ENCODE peak calls at places on chromosomes 4 and X, in eight cellular contexts. J is neuronal stem cell; Y is upper lobe of left lung; O is tibial artery; G is upper lobe of right lung; H is kidney; A is SK-N-SH; D is CD8-positive, alpha-beta T cell. W is an unnamed sample.

GRCh38 chrX:154021131-154021611 is 1.5 kb upstream of the IRAK1 start:
- DNase-seq in J (no peak), O (no peak), G (no peak), Y (no peak), A (no peak), D (no peak), H (no peak), W (no peak)

GRCh38 chr4:31020363-31020762 is 300.2 kb downstream of the PCDH7 start:
- DNase-seq in H (no peak), D (no peak), Y (no peak), J (no peak), A (no peak), G (no peak), O (no peak), W (no peak)

GRCh38 chr4:41177016-41177415 is 37.3 kb downstream of the APBB2 start:
- DNase-seq in Y (no peak), J (no peak), O (no peak), H (no peak), D (no peak), A (no peak), G (no peak), W (no peak)

GRCh38 chr4:71941001-71941400 is 90.8 kb upstream of the NPFFR2 start:
- DNase-seq in D (no peak), Y (no peak), H (no peak), A (peak; percentile 17), O (no peak), G (no peak), J (no peak), W (no peak)

GRCh38 chrX:115957862-115958490 is 212.6 kb upstream of the AGTR2 start:
- DNase-seq in A (peak; percentile 41), D (no peak), J (no peak), Y (no peak), G (no peak), H (no peak), O (no peak), W (no peak)

GRCh38 chr4:48178931-48179330 is 44.9 kb upstream of the TXK start:
- DNase-seq in A (no peak), O (no peak), H (no peak), G (no peak), Y (no peak), J (no peak), D (no peak), W (no peak)

GRCh38 chr4:119093042-119093827 is 42.4 kb upstream of the MYOZ2 start:
- DNase-seq in Y (no peak), H (no peak), G (no peak), D (no peak), A (no peak), O (no peak), J (no peak), W (no peak)

GRCh38 chrX:17654116-17654515 is 83.2 kb upstream of the SCML1 start:
- DNase-seq in D (peak; percentile 1), H (no peak), O (no peak), Y (no peak), G (no peak), J (no peak), A (no peak), W (no peak)

GRCh38 chr4:102388636-102389035 is 43.4 kb upstream of the SLC39A8 start:
- DNase-seq in H (no peak), A (no peak), D (no peak), Y (no peak), G (no peak), O (no peak), J (no peak), W (no peak)

GRCh38 chrX:104195489-104196084 is 29.3 kb downstream of the FAM199X start:
- DNase-seq in D (no peak), G (no peak), H (no peak), O (no peak), Y (no peak), A (peak; percentile 33), J (peak; percentile 5), W (no peak)

GRCh38 chrX:100745806-100746537 is 14.1 kb upstream of the SYTL4 start:
- DNase-seq in D (no peak), H (no peak), J (no peak), A (no peak), Y (no peak), O (no peak), G (no peak), W (no peak)

GRCh38 chr4:104989363-104989762 is 157.3 kb upstream of the TET2 start:
- DNase-seq in O (no peak), G (no peak), J (no peak), Y (no peak), A (no peak), H (no peak), D (no peak), W (no peak)

GRCh38 chr4:71697031-71697430 is 86.8 kb downstream of the GC start:
- DNase-seq in D (no peak), A (no peak), G (no peak), J (no peak), Y (no peak), O (no peak), H (no peak), W (no peak)

GRCh38 chr4:54001558-54002365 is 62.6 kb downstream of the CHIC2 start:
- DNase-seq in D (no peak), H (no peak), O (no peak), G (no peak), J (peak; percentile 50), Y (no peak), A (no peak), W (no peak)

GRCh38 chr4:147786031-147786430 is 54.1 kb downstream of the ARHGAP10 start:
- DNase-seq in H (no peak), G (no peak), O (no peak), A (no peak), Y (no peak), J (no peak), D (no peak), W (no peak)

GRCh38 chr4:7754565-7755262 is 184.9 kb downstream of the AFAP1 start:
- DNase-seq in O (no peak), D (no peak), G (no peak), Y (no peak), A (no peak), J (no peak), H (peak; percentile 71), W (no peak)

GRCh38 chr4:133154725-133155124 is 5.6 kb downstream of the PCDH10 start:
- DNase-seq in J (no peak), Y (no peak), D (no peak), O (no peak), H (no peak), A (peak; percentile 30), G (no peak), W (no peak)

GRCh38 chrX:75155830-75156525 is at the start of gene ABCB7:
- DNase-seq in A (peak; percentile 75), J (peak; percentile 35), Y (peak; percentile 90), D (peak; percentile 47), O (peak; percentile 68), H (peak; percentile 76), G (peak; percentile 73), W (peak; percentile 72)

GRCh38 chrX:75155454-75155829 is 641 bp downstream of the ABCB7 start:
- DNase-seq in D (no peak), G (no peak), Y (no peak), H (no peak), J (no peak), A (peak; percentile 2), O (no peak), W (no peak)

GRCh38 chrX:75156537-75156945 is 458 bp upstream of the ABCB7 start:
- DNase-seq in D (no peak), J (no peak), O (no peak), Y (no peak), H (no peak), G (no peak), A (peak; percentile 26), W (no peak)

GRCh38 chrX:75151828-75152592 is 4.1 kb downstream of the ABCB7 start:
- DNase-seq in G (no peak), A (no peak), Y (no peak), H (no peak), O (no peak), J (no peak), D (no peak), W (no peak)

GRCh38 chrX:75154871-75155270 is 1.2 kb downstream of the ABCB7 start:
- DNase-seq in D (no peak), G (no peak), J (no peak), A (no peak), Y (no peak), H (no peak), O (no peak), W (no peak)
- H3K4me3 ChIP-seq in D (no peak overlapping the region), G (peak overlapping the region; percentile 64), J (no peak overlapping the region), A (no peak overlapping the region), Y (no peak overlapping the region), H (peak overlapping the region; percentile 96), O (no peak overlapping the region), W (peak overlapping the region; percentile 71)

DNA sequence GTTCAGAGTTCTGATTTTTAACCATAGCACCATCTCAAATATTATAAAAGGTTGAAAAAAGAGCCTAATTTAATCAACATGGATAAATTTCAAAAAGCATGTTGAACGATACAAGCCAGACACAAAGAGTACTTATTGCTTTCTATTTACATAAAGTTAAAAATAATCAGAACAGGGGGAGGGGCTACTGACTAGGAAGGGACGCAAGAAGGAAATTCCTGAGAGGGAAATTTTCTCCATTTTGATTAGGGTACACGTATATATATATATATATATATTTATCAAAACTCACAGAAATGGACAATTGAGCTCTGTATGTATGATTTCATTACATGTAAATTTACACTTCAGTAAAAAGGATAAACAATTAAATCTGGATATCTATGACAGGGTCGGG is 482 bp upstream of the MBTPS2 start:
- DNase-seq in H (no peak), Y (no peak), G (no peak), O (no peak), D (no peak), A (no peak), J (no peak), W (no peak)
- H3K27ac ChIP-seq in H (no peak overlapping the region), Y (peak overlapping the region; percentile 88), G (peak overlapping the region; percentile 88), O (peak overlapping the region; percentile 83), D (peak overlapping the region; percentile 65), A (peak overlapping the region; percentile 65), J (no peak overlapping the region), W (peak overlapping the region; percentile 89)

GRCh38 chr4:37160653-37161052 is 83.9 kb upstream of the NWD2 start:
- DNase-seq in D (no peak), J (no peak), Y (no peak), H (no peak), A (no peak), G (no peak), O (no peak), W (no peak)
- H3K4me3 ChIP-seq in D (no peak overlapping the region), J (no peak overlapping the region), Y (no peak overlapping the region), H (no peak overlapping the region), A (no peak overlapping the region), G (no peak overlapping the region), O (no peak overlapping the region), W (no peak overlapping the region)

DNA sequence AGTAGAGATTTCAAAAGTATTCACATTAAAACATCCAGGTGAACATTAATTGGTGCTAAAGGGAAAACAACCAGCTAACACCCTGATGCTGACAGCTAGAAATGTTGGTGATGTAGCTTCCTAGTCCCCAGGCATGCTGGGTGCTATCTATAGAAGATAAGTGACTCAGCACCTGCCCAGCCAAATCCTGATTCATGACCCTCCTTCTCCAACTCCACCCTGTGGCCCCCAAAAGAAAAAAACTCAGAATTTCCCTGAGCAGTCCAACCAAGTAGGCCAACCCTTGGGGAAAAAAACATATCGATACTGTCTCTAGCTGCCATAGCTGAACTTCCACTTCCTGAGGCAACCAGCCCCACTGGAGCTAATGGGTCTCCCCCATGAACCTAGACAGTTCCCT is 197.6 kb upstream of the KLF3 start:
- DNase-seq in O (no peak), A (no peak), H (no peak), J (no peak), D (no peak), Y (no peak), G (no peak), W (no peak)
- H3K27ac ChIP-seq in O (no peak overlapping the region), A (no peak overlapping the region), H (no peak overlapping the region), J (no peak overlapping the region), D (no peak overlapping the region), Y (no peak overlapping the region), G (no peak overlapping the region), W (no peak overlapping the region)

GRCh38 chrX:13661735-13662536 is 9.0 kb downstream of the TCEANC start:
- DNase-seq in Y (no peak), O (no peak), D (no peak), H (no peak), A (no peak), J (no peak), G (no peak), W (no peak)
- H3K4me3 ChIP-seq in Y (no peak overlapping the region), O (peak overlapping the region; percentile 31), D (no peak overlapping the region), H (no peak overlapping the region), A (no peak overlapping the region), J (no peak overlapping the region), G (peak overlapping the region; percentile 8), W (no peak overlapping the region)

W was measured in psoas muscle.